ENCODE peak calls at places on chromosomes 5 and 9, in six cellular contexts. X, I, Q, D, R and E are unnamed samples.
A peak's percentile ranks its signal among the peaks of the same experiment; 100 is the strongest.

GRCh38 chr9:89597711-89598707 is 6.8 kb upstream of the GADD45G start:
- DNase-seq in D (peak; percentile 24), X (peak; percentile 61), I (peak; percentile 79), Q (no peak), R (no peak), E (peak; percentile 63)

GRCh38 chr5:56314536-56314935 is 81.4 kb upstream of the ANKRD55 start:
- DNase-seq in R (no peak), X (no peak), D (peak; percentile 46), Q (no peak), I (no peak), E (no peak)

GRCh38 chr5:180471866-180472265 is 22.3 kb upstream of the CNOT6 start:
- DNase-seq in X (no peak), Q (no peak), R (peak; percentile 36), D (no peak), I (no peak), E (no peak)

GRCh38 chr5:124634228-124634819 is 112.1 kb downstream of the ZNF608 start:
- DNase-seq in Q (no peak), D (no peak), R (no peak), I (no peak), X (no peak), E (no peak)

GRCh38 chr5:138370537-138370936 is 18.1 kb downstream of the KDM3B start:
- DNase-seq in X (no peak), I (no peak), D (no peak), R (no peak), Q (no peak), E (no peak)

GRCh38 chr9:72925126-72925810 is 27.6 kb downstream of the ALDH1A1 start:
- DNase-seq in I (no peak), R (no peak), D (no peak), Q (no peak), X (no peak), E (no peak)

GRCh38 chr9:128416014-128416413 is 4.6 kb upstream of the CERCAM start:
- DNase-seq in Q (no peak), I (no peak), D (no peak), R (no peak), X (no peak), E (peak; percentile 74)

GRCh38 chr9:33350310-33350709 is 52.1 kb downstream of the AQP7 start:
- DNase-seq in X (no peak), D (peak; percentile 50), I (no peak), Q (no peak), R (no peak), E (no peak)

GRCh38 chr5:14228219-14228618 is 85.1 kb downstream of the TRIO start:
- DNase-seq in X (no peak), D (no peak), Q (no peak), I (no peak), R (no peak), E (no peak)

GRCh38 chr9:106284300-106284699 is 578.7 kb upstream of the ZNF462 start:
- DNase-seq in X (no peak), D (no peak), R (no peak), Q (no peak), I (no peak), E (no peak)

GRCh38 chr5:82347213-82347947 is 69.2 kb upstream of the RPS23 start:
- DNase-seq in I (no peak), R (no peak), X (no peak), Q (peak; percentile 44), D (no peak), E (peak; percentile 59)

GRCh38 chr9:97572196-97572891 is 60.8 kb downstream of the TSTD2 start:
- DNase-seq in Q (no peak), R (peak; percentile 61), X (no peak), I (no peak), D (no peak), E (no peak)

GRCh38 chr5:16313761-16314160 is 134.2 kb upstream of the MARCHF11 start:
- DNase-seq in I (no peak), R (no peak), D (no peak), X (no peak), Q (no peak), E (no peak)

GRCh38 chr5:141878186-141878770 is at the start of gene PCDH1:
- DNase-seq in R (peak; percentile 77), X (peak; percentile 45), I (no peak), Q (no peak), D (no peak), E (peak; percentile 64)

GRCh38 chr9:137045294-137046093 is 483 bp downstream of the NPDC1 start:
- DNase-seq in X (no peak), I (no peak), D (no peak), Q (no peak), R (no peak), E (no peak)

GRCh38 chr5:142000709-142001484 is 11.9 kb downstream of the GNPDA1 start:
- DNase-seq in Q (no peak), D (no peak), R (no peak), I (no peak), X (no peak), E (peak; percentile 10)

GRCh38 chr9:108322326-108323098 is 533.3 kb downstream of the ACTL7B start:
- DNase-seq in X (no peak), R (no peak), D (no peak), I (no peak), Q (no peak), E (no peak)

GRCh38 chr5:54739371-54739770 is 221.8 kb downstream of the SNX18 start:
- DNase-seq in R (no peak), Q (no peak), X (no peak), D (no peak), I (no peak), E (no peak)

GRCh38 chr5:176365663-176366574 is 632 bp downstream of the ARL10 start:
- DNase-seq in Q (peak; percentile 54), R (peak; percentile 67), D (no peak), I (no peak), X (peak; percentile 41), E (peak; percentile 19)

GRCh38 chr5:124745367-124746251 is 830 bp downstream of the ZNF608 start:
- DNase-seq in D (no peak), I (no peak), X (peak; percentile 12), Q (no peak), R (no peak), E (no peak)

GRCh38 chr5:35436441-35437057 is 181.1 kb upstream of the SPEF2 start:
- DNase-seq in Q (no peak), I (no peak), D (peak; percentile 9), R (no peak), X (no peak), E (no peak)

GRCh38 chr5:17429353-17429752 is 68.7 kb upstream of the TAF11L2 start:
- DNase-seq in X (no peak), Q (no peak), I (no peak), R (no peak), D (no peak), E (no peak)

GRCh38 chr5:17428176-17428800 is 69.7 kb upstream of the TAF11L2 start:
- DNase-seq in I (no peak), R (no peak), Q (no peak), D (no peak), X (no peak), E (no peak)

GRCh38 chr5:17426104-17426739 is 71.8 kb upstream of the TAF11L2 start:
- DNase-seq in I (no peak), Q (no peak), R (no peak), D (no peak), X (no peak), E (no peak)

GRCh38 chr5:17424674-17425073 is 73.4 kb upstream of the TAF11L2 start:
- DNase-seq in D (no peak), I (no peak), X (no peak), R (no peak), Q (no peak), E (no peak)

DNA sequence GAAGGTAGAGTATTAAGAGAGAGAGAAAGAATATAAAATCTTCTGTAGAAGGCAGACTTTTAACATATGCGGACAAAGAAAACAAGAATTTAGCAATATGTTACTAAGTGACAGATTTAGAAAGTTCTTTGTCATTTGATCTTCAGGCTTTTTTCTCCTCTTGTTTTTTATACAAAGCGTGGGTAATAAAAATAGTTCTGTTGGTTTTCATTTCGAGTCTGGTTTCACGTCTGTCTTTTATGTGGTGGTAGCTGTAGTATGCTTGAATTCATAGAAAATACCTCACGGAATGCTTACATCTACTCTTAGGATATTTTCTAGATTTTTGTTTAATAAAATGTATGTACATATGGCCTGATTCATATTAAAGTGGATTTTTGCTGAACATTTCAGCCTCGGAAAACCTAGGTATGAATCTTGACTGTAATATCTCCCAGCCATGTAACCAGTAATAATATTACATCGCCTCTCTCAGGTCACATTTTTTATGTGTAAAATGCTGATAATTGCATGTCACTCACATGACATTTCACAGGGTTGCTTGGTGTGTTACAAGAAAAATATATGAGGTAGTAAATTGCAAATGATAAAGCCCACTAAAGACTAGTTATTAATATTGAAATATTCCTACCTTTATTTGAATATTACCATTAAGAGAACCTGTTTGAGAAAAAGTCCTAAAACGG is 72.5 kb upstream of the TAF11L2 start:
- DNase-seq in Q (no peak), X (no peak), R (no peak), D (no peak), I (no peak), E (no peak)
- H3K4me3 ChIP-seq in Q (no peak overlapping the region), X (no peak overlapping the region), R (no peak overlapping the region), D (no peak overlapping the region), I (no peak overlapping the region), E (no peak overlapping the region)

DNA sequence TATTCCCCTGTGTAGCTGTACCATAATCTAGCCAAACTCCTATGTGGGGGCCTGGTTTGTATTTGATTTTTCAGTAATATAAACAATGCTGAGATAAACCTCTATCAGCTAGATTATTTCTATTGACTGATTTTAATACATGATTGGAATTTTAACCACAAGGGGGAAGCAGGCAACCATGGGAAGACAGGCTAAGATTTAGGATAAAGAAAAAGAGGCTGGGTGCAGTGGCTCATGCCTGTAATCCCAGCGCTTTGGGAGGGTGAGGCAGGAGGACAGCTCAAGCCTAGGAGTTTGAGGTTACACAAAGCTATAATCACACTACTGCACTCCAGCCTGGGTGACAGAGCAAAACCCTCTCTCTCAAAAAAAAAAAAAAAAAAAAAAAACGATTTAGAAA is 18.1 kb upstream of the GPX3 start:
- DNase-seq in D (peak; percentile 33), I (no peak), R (no peak), X (peak; percentile 38), Q (no peak), E (peak; percentile 40)
- TF ChIP-seq CTCF in D (peak; percentile 56), I (peak; percentile 68), R (peak; percentile 65), X (peak; percentile 44), Q (peak; percentile 64), E (peak; percentile 72)

GRCh38 chr5:126973193-126973592 is 57.2 kb downstream of the MARCHF3 start:
- DNase-seq in R (no peak), Q (no peak), I (no peak), X (no peak), D (no peak), E (no peak)
- H3K4me3 ChIP-seq in R (no peak overlapping the region), Q (no peak overlapping the region), I (no peak overlapping the region), X (no peak overlapping the region), D (no peak overlapping the region), E (no peak overlapping the region)

DNA sequence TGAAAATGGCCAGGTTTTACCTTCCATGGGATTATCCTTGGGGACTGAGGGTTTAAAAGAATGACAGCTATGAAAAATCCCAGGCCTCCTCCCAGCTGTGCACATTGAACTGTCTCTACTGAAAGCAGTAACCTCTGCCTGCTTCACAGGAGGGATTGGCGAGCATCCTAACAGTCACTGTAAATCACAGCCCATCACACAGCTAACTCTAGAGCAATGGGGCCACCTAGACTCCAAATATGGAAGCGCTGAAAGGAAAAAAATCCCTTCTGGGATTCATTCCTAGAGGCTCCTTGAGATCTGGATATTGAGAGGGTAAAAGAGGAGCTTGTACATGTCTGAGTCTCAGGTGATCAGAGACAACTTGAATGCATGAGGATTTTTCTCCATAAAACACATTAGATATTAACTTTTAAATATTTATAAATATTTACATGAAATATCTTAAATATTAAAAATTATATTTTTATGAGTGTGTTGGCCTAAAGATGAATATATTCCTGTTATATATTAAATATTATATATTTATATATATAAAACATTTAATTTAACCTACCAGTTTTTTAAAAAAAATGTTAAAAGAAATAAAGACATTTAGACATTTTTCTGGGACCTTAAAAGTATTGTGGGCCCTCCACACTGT is 133.8 kb upstream of the SLC24A2 start:
- DNase-seq in Q (no peak), X (peak; percentile 29), R (no peak), D (peak; percentile 28), I (no peak), E (peak; percentile 36)
- TF ChIP-seq CTCF in Q (no peak), X (no peak), R (peak; percentile 29), D (peak; percentile 43), I (peak; percentile 14), E (peak; percentile 38)